ENCODE peak calls at places on chromosomes 11 and 22, in four cellular contexts. Q is HCT116, F is HepG2, O is K562. B is an unnamed sample.

GRCh38 chr11:33630936-33631748 is 69.5 kb downstream of the C11orf91 start:
- DNase-seq in O (no peak), Q (no peak), F (no peak), B (no peak)

GRCh38 chr11:26028294-26028954 is 303.5 kb upstream of the ANO3 start:
- DNase-seq in O (no peak), F (peak; percentile 15), Q (no peak), B (no peak)

GRCh38 chr11:95135880-95136279 is 46.2 kb downstream of the ENDOD1 start:
- DNase-seq in F (no peak), O (no peak), Q (no peak), B (no peak)

GRCh38 chr11:122170815-122171475 is 54.9 kb upstream of the BLID start:
- DNase-seq in O (no peak), Q (peak; percentile 61), F (no peak), B (no peak)

GRCh38 chr11:126311464-126312291 is 7.8 kb downstream of the DCPS start:
- DNase-seq in Q (no peak), F (no peak), O (no peak), B (no peak)

GRCh38 chr22:42369250-42370041 is 62.8 kb downstream of the NFAM1 start:
- DNase-seq in F (peak; percentile 94), O (peak; percentile 97), Q (peak; percentile 88), B (peak; percentile 88)

GRCh38 chr11:69744435-69744834 is 30.7 kb downstream of the FGF4 start:
- DNase-seq in Q (no peak), O (no peak), F (peak; percentile 69), B (no peak)

GRCh38 chr11:16739326-16739875 is 954 bp downstream of the C11orf58 start:
- DNase-seq in F (no peak), O (no peak), Q (no peak), B (peak; percentile 17)

GRCh38 chr22:24105018-24105360 is 76.3 kb upstream of the SUSD2 start:
- DNase-seq in O (no peak), Q (no peak), F (no peak), B (no peak)

GRCh38 chr11:62081378-62082291 is 42.2 kb upstream of the INCENP start:
- DNase-seq in F (peak; percentile 46), Q (peak; percentile 64), O (peak; percentile 76), B (peak; percentile 76)

GRCh38 chr11:457071-457760 is 7.1 kb downstream of the PTDSS2 start:
- DNase-seq in O (no peak), Q (no peak), F (no peak), B (no peak)

GRCh38 chr22:48720662-48721393 is 1106.8 kb downstream of the BRD1 start:
- DNase-seq in Q (no peak), O (no peak), F (no peak), B (no peak)

GRCh38 chr11:40306938-40307548 is 1152.4 kb downstream of the LRRC4C start:
- DNase-seq in Q (no peak), O (peak; percentile 37), F (peak; percentile 10), B (peak; percentile 60)

GRCh38 chr11:83056204-83056603 is 15.5 kb downstream of the RAB30 start:
- DNase-seq in Q (no peak), F (no peak), O (no peak), B (no peak)

GRCh38 chr11:46256540-46257001 is 20.9 kb upstream of the CREB3L1 start:
- DNase-seq in F (no peak), O (no peak), Q (no peak), B (no peak)

GRCh38 chr11:66322732-66323427 is 6.0 kb upstream of the CD248 start:
- DNase-seq in F (no peak), Q (no peak), O (no peak), B (no peak)

GRCh38 chr22:41915035-41915782 is at the start of gene SHISA8:
- DNase-seq in Q (no peak), F (no peak), O (peak; percentile 72), B (peak; percentile 70)

GRCh38 chr11:58628446-58628845 is 6.0 kb downstream of the CNTF start:
- DNase-seq in O (no peak), Q (no peak), F (no peak), B (no peak)
- TF ChIP-seq YY1 in O (no peak), Q (no peak), F (no peak), B (no peak)

DNA sequence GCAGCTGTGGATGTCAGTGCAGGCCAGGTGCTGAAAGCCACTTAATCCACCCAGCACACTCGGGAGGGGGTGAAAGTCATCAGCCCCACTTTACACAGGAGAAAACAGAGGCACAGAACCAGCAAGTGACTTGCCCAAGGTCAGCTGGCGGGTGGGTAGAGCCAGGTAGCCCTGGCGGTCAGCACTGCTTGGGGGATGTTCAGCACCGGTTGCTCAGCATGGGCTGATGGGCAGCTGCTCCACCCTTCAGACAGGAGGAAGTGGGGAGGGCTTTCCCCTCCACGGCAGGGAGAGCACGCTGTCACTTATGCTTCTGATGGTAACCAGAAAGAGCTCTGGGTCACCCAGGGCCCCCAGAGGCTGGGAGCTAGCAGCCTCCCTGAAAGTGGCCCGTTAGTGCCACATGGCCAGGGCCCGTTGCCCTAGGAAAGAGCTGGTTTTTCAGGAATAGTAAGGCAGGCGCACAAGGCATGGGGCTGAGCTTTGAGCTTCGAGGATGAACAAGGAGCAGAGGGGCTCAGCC is 417.9 kb downstream of the CTTN start:
- DNase-seq in O (no peak), F (no peak), Q (no peak), B (peak; percentile 72)
- H3K9me3 ChIP-seq in O (no peaks in the 10 kb centered on the region), F (no peaks in the 10 kb centered on the region), Q (no peaks in the 10 kb centered on the region), B (no peaks in the 10 kb centered on the region)

GRCh38 chr11:35632301-35632700 is 14.0 kb downstream of the FJX1 start:
- DNase-seq in F (no peak), O (no peak), Q (no peak), B (no peak)

GRCh38 chr11:35629511-35629910 is 11.3 kb downstream of the FJX1 start:
- DNase-seq in Q (no peak), F (no peak), O (no peak), B (no peak)

GRCh38 chr11:35626511-35626910 is 8.3 kb downstream of the FJX1 start:
- DNase-seq in Q (no peak), F (no peak), O (no peak), B (no peak)

GRCh38 chr11:35633827-35634226 is 15.6 kb downstream of the FJX1 start:
- DNase-seq in F (peak; percentile 13), O (no peak), Q (no peak), B (no peak)

GRCh38 chr11:35629914-35630313 is 11.7 kb downstream of the FJX1 start:
- DNase-seq in O (no peak), F (peak; percentile 37), Q (peak; percentile 86), B (no peak)
- TF ChIP-seq YY1 in O (no peak), F (no peak), Q (no peak), B (peak; percentile 35)

GRCh38 chr11:101323997-101324396 is 194.4 kb upstream of the PGR start:
- DNase-seq in F (no peak), Q (no peak), O (no peak), B (no peak)
- H3K9me3 ChIP-seq in F (peaks cover 10% of the 10 kb centered on the region), Q (no peaks in the 10 kb centered on the region), O (no peaks in the 10 kb centered on the region), B (no peaks in the 10 kb centered on the region)

DNA sequence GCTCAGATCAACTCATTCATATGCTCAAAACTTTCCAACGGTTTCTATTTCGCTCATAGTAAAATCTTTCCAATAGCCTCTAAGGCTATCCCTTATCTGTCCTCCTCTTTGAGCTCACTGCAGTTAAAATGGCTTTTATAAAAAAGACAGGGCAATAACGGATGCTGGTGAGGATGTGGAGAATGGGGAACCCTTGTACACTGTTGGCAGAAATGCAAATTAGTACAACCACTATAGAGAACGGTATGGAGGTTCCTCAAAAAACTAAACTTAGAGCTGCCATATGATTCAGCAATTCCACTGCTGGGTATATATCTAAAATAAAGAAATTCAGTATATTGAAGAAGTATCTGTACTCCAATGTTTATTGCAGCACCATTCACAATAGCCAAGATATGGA is 345.6 kb downstream of the DLG2 start:
- DNase-seq in F (no peak), Q (no peak), O (no peak), B (no peak)
- TF ChIP-seq YY1 in F (no peak), Q (no peak), O (no peak), B (no peak)

DNA sequence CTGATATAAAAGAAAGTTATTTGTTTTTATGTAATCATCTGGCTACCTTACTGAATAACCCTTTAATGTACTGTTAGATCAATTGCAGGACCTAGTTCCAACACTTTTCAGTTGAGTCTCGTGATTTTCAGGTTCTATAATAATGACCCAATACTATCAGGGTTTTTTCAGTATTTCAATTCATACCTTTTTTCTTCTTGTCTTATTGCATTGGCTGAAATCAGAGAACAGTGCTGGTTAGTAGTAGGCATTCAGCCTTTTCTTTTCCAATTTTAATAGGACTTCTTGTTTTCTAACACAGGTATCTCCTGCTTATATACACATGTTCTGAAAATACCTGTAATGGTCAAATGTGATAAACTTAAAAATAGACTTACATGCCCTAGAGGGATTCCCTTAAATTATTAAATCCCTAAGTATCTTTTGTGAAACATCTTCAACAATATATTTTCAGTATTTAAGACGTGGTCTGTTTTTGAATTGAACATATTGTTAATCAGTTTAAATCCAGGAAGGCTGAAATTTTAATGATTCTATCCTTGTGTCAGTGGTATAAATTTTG is 13.6 kb downstream of the ZC3H12C start:
- DNase-seq in Q (no peak), O (no peak), F (no peak), B (no peak)
- H3K9me3 ChIP-seq in Q (no peaks in the 10 kb centered on the region), O (no peaks in the 10 kb centered on the region), F (peaks cover 10% of the 10 kb centered on the region), B (peaks cover 13% of the 10 kb centered on the region)

B was measured in SK-N-SH.